ENCODE peak calls at places on chromosome 5, in seven cellular contexts. K, O, P, Y, X, J and I are unnamed samples.

GRCh38 chr5:106521701-106522100 is 1149.0 kb downstream of the EFNA5 start:
- DNase-seq in X (peak; percentile 7), J (no peak), P (no peak), K (no peak), O (no peak), Y (no peak), I (peak; percentile 49)

GRCh38 chr5:86974910-86975309 is 292.8 kb upstream of the RASA1 start:
- DNase-seq in Y (no peak), X (no peak), J (no peak), P (no peak), O (no peak), K (no peak), I (peak; percentile 30)

GRCh38 chr5:107724642-107725041 is 53.9 kb upstream of the EFNA5 start:
- DNase-seq in Y (no peak), K (no peak), J (no peak), X (no peak), P (no peak), O (no peak), I (no peak)

GRCh38 chr5:179827684-179828083 is 7.0 kb downstream of the SQSTM1 start:
- DNase-seq in P (no peak), X (no peak), J (peak; percentile 70), K (peak; percentile 76), Y (peak; percentile 78), O (no peak), I (peak; percentile 36)

GRCh38 chr5:9686211-9686610 is 56.1 kb upstream of the TAS2R1 start:
- DNase-seq in X (no peak), K (peak; percentile 87), J (no peak), Y (peak; percentile 91), O (no peak), P (no peak), I (peak; percentile 10)

GRCh38 chr5:142017832-142018427 is 5.1 kb upstream of the GNPDA1 start:
- DNase-seq in X (no peak), Y (peak; percentile 46), P (no peak), K (peak; percentile 24), O (peak; percentile 41), J (no peak), I (no peak)

GRCh38 chr5:82205005-82205404 is 73.1 kb downstream of the RPS23 start:
- DNase-seq in Y (no peak), O (no peak), K (no peak), X (no peak), P (no peak), J (no peak), I (no peak)

GRCh38 chr5:95487880-95488279 is 66.9 kb downstream of the SKIC3 start:
- DNase-seq in O (peak; percentile 63), J (no peak), Y (no peak), K (no peak), P (no peak), X (no peak), I (no peak)

GRCh38 chr5:160970605-160971191 is 118.7 kb upstream of the ATP10B start:
- DNase-seq in J (no peak), Y (no peak), P (no peak), X (peak; percentile 53), O (peak; percentile 73), K (no peak), I (no peak)

GRCh38 chr5:161311141-161311708 is 235.3 kb downstream of the GABRB2 start:
- DNase-seq in X (no peak), Y (no peak), O (no peak), J (no peak), K (no peak), P (no peak), I (no peak)

GRCh38 chr5:10635257-10635860 is 71.5 kb downstream of the ANKRD33B start:
- DNase-seq in P (no peak), O (peak; percentile 58), J (no peak), K (peak; percentile 84), X (no peak), Y (peak; percentile 75), I (no peak)

GRCh38 chr5:68533571-68534051 is 318.1 kb downstream of the PIK3R1 start:
- DNase-seq in O (no peak), Y (no peak), K (no peak), X (peak; percentile 76), P (no peak), J (no peak), I (no peak)

GRCh38 chr5:109410389-109411174 is 808 bp upstream of the PJA2 start:
- DNase-seq in J (peak; percentile 89), O (peak; percentile 76), Y (peak; percentile 86), X (peak; percentile 37), K (peak; percentile 88), P (peak; percentile 68), I (peak; percentile 88)

GRCh38 chr5:133384903-133385302 is 227.4 kb downstream of the FSTL4 start:
- DNase-seq in Y (no peak), K (no peak), O (no peak), X (no peak), P (no peak), J (peak; percentile 40), I (no peak)

GRCh38 chr5:57231607-57232006 is 57.7 kb downstream of the GPBP1 start:
- DNase-seq in J (no peak), O (no peak), Y (no peak), P (no peak), X (no peak), K (no peak), I (no peak)

GRCh38 chr5:126633552-126633951 is 32.8 kb downstream of the PHAX start:
- DNase-seq in O (no peak), Y (no peak), X (no peak), P (no peak), J (no peak), K (no peak), I (no peak)

GRCh38 chr5:178434851-178435250 is 155.3 kb downstream of the COL23A1 start:
- DNase-seq in X (no peak), O (no peak), J (peak; percentile 64), P (peak; percentile 20), Y (no peak), K (no peak), I (no peak)

GRCh38 chr5:137466888-137467287 is 32.2 kb downstream of the SPOCK1 start:
- DNase-seq in P (peak; percentile 31), Y (peak; percentile 10), O (no peak), K (no peak), J (peak; percentile 66), X (no peak), I (peak; percentile 77)